ENCODE peak calls at places on chromosomes 13 and 19, in eight cellular contexts. N is K562, R is suprapubic skin, L is tibial nerve, O is heart left ventricle, Z is breast epithelium, H is stomach, M is Peyer's patch. F is an unnamed sample. For H3K36me3, the result is how much of the 10 kb centered on the place peaks cover.

GRCh38 chr13:30690282-30691188 is 44.8 kb upstream of the ALOX5AP start:
- DNase-seq in N (no peak), M (peak), Z (no peak), L (peak), R (peak), O (peak), H (peak), F (peak)

GRCh38 chr13:109586509-109587346 is 199.7 kb downstream of the IRS2 start:
- DNase-seq in Z (no peak), O (no peak), R (no peak), N (no peak), M (peak), H (peak), L (no peak), F (no peak)

GRCh38 chr19:54231077-54231931 is 8.5 kb upstream of the LILRB3 start:
- DNase-seq in R (peak), O (peak), L (peak), N (peak), M (peak), Z (peak), H (peak), F (peak)

GRCh38 chr19:55647732-55648656 is at the start of gene CCDC106:
- DNase-seq in R (peak), H (peak), M (peak), L (no peak), N (peak), O (peak), Z (no peak), F (peak)

GRCh38 chr19:2166741-2167738 is 3.3 kb downstream of the DOT1L start:
- DNase-seq in M (peak), Z (peak), O (peak), H (peak), N (peak), L (peak), R (peak), F (peak)

GRCh38 chr13:87736849-87737400 is 65.8 kb downstream of the SLITRK5 start:
- DNase-seq in H (no peak), M (no peak), O (no peak), N (no peak), Z (no peak), R (no peak), L (no peak), F (no peak)

GRCh38 chr19:34323433-34324204 is 41.4 kb upstream of the GPI start:
- DNase-seq in M (peak), Z (no peak), O (no peak), N (no peak), R (no peak), H (no peak), L (no peak), F (no peak)

GRCh38 chr19:18842166-18842565 is 10.4 kb downstream of the UPF1 start:
- DNase-seq in M (no peak), L (no peak), R (no peak), N (no peak), O (no peak), Z (no peak), H (no peak), F (no peak)

GRCh38 chr13:50892162-50892944 is 17.2 kb upstream of the RNASEH2B start:
- DNase-seq in H (no peak), N (no peak), Z (no peak), M (no peak), O (no peak), R (no peak), L (no peak), F (no peak)

GRCh38 chr19:23309926-23310325 is 59.7 kb upstream of the ZNF724 start:
- DNase-seq in O (no peak), N (no peak), Z (no peak), L (no peak), H (no peak), M (no peak), R (no peak), F (no peak)

GRCh38 chr19:10653482-10653731 is 739 bp upstream of the ILF3 start:
- DNase-seq in Z (no peak), M (no peak), R (no peak), H (no peak), O (no peak), N (no peak), L (no peak), F (no peak)

GRCh38 chr13:49926019-49926418 is 10.1 kb downstream of the SPRYD7 start:
- DNase-seq in L (no peak), Z (no peak), H (no peak), R (no peak), N (no peak), O (no peak), M (no peak), F (no peak)

GRCh38 chr13:43686557-43686956 is 100.2 kb downstream of the ENOX1 start:
- DNase-seq in M (no peak), O (peak), Z (no peak), R (peak), N (no peak), L (no peak), H (no peak), F (no peak)

GRCh38 chr19:1154731-1155351 is 19.2 kb downstream of the SBNO2 start:
- DNase-seq in N (no peak), M (peak), H (peak), O (peak), R (peak), L (peak), Z (peak), F (peak)

GRCh38 chr13:107650081-107650701 is 565.1 kb downstream of the LIG4 start:
- DNase-seq in M (peak), Z (no peak), L (peak), N (peak), O (peak), H (peak), R (no peak), F (no peak)

GRCh38 chr19:47228937-47229673 is 1.9 kb downstream of the BBC3 start:
- DNase-seq in O (no peak), H (no peak), L (no peak), R (no peak), N (peak), Z (no peak), M (no peak), F (no peak)

GRCh38 chr13:91699863-91700262 is 301.4 kb downstream of the GPC5 start:
- DNase-seq in L (no peak), M (no peak), H (no peak), N (no peak), Z (no peak), O (no peak), R (no peak), F (no peak)

GRCh38 chr19:8017808-8018207 is 12.4 kb upstream of the ELAVL1 start:
- DNase-seq in Z (no peak), R (no peak), N (peak), L (no peak), O (no peak), H (no peak), M (peak), F (no peak)

GRCh38 chr19:29673451-29674371 is 8.4 kb downstream of the PLEKHF1 start:
- DNase-seq in N (no peak), M (no peak), R (no peak), L (no peak), Z (peak), O (peak), H (no peak), F (no peak)

GRCh38 chr13:100645382-100645781 is 29.2 kb downstream of the TMTC4 start:
- DNase-seq in R (no peak), H (no peak), O (no peak), Z (no peak), N (no peak), M (no peak), L (no peak), F (no peak)

GRCh38 chr13:27355894-27356293 is 68.5 kb upstream of the GTF3A start:
- DNase-seq in L (no peak), H (no peak), Z (no peak), M (no peak), O (peak), R (no peak), N (no peak), F (no peak)

GRCh38 chr19:54608792-54609191 is 15.4 kb downstream of the LILRA1 start:
- DNase-seq in R (no peak), Z (no peak), M (no peak), O (no peak), N (no peak), H (peak), L (no peak), F (no peak)

GRCh38 chr13:78334059-78334458 is 269.3 kb downstream of the POU4F1 start:
- DNase-seq in O (no peak), M (no peak), R (no peak), N (no peak), L (no peak), Z (no peak), H (no peak), F (no peak)

GRCh38 chr19:6712231-6712630 is 8.2 kb downstream of the C3 start:
- DNase-seq in L (no peak), O (no peak), H (no peak), N (no peak), M (no peak), R (no peak), Z (no peak), F (no peak)

GRCh38 chr13:107864543-107865460 is 350.5 kb downstream of the LIG4 start:
- DNase-seq in H (no peak), Z (no peak), O (no peak), N (peak), L (no peak), R (no peak), M (no peak), F (no peak)

GRCh38 chr13:49936943-49937273 is 768 bp upstream of the SPRYD7 start:
- DNase-seq in N (no peak), M (no peak), R (peak), Z (no peak), O (no peak), L (no peak), H (no peak), F (no peak)

GRCh38 chr13:36850790-36851438 is 31.9 kb downstream of the RFXAP start:
- DNase-seq in Z (no peak), M (no peak), H (no peak), N (no peak), O (no peak), R (no peak), L (no peak), F (no peak)

GRCh38 chr13:50459046-50459445 is 384.4 kb downstream of the DLEU7 start:
- DNase-seq in L (no peak), M (no peak), N (no peak), H (no peak), Z (no peak), O (no peak), R (no peak), F (no peak)

GRCh38 chr19:48946789-48947542 is 7.7 kb upstream of the BAX start:
- DNase-seq in L (no peak), O (no peak), R (no peak), Z (no peak), H (no peak), N (no peak), M (no peak), F (no peak)

GRCh38 chr13:40389081-40389641 is 277.3 kb downstream of the FOXO1 start:
- DNase-seq in M (no peak), N (no peak), O (no peak), Z (no peak), R (no peak), L (no peak), H (no peak), F (no peak)
- H3K4me3 ChIP-seq in M (peak), N (no peak), O (no peak), Z (no peak), R (no peak), L (no peak), H (no peak), F (no peak)

GRCh38 chr19:28469544-28469943 is 743.4 kb downstream of the UQCRFS1 start:
- DNase-seq in M (no peak), O (no peak), R (no peak), L (no peak), H (no peak), N (no peak), Z (no peak), F (no peak)

GRCh38 chr19:28472111-28472510 is 740.8 kb downstream of the UQCRFS1 start:
- DNase-seq in N (no peak), M (no peak), Z (no peak), O (no peak), R (no peak), H (no peak), L (no peak), F (no peak)

GRCh38 chr19:28466107-28467045 is 746.6 kb downstream of the UQCRFS1 start:
- DNase-seq in H (peak), R (no peak), Z (no peak), L (peak), M (no peak), O (peak), N (peak), F (peak)

GRCh38 chr19:28465317-28466086 is 747.4 kb downstream of the UQCRFS1 start:
- DNase-seq in N (no peak), H (no peak), R (no peak), M (no peak), Z (no peak), L (no peak), O (no peak), F (no peak)

GRCh38 chr19:28468701-28469459 is 744.1 kb downstream of the UQCRFS1 start:
- DNase-seq in O (no peak), N (no peak), M (peak), R (no peak), H (no peak), L (no peak), Z (no peak), F (no peak)
- TF ChIP-seq POLR2A in O (no peak), N (no peak), M (no peak), R (no peak), H (no peak), L (no peak), Z (no peak), F (no peak)

GRCh38 chr13:45628094-45628493 is 12.6 kb upstream of the ERICH6B start:
- DNase-seq in H (no peak), N (no peak), M (no peak), R (no peak), O (no peak), L (no peak), Z (no peak), F (no peak)
- H3K36me3 ChIP-seq in H (under half), N (under half), M (under half), R (under half), O (under half), L (under half), Z (under half), F (under half)

DNA sequence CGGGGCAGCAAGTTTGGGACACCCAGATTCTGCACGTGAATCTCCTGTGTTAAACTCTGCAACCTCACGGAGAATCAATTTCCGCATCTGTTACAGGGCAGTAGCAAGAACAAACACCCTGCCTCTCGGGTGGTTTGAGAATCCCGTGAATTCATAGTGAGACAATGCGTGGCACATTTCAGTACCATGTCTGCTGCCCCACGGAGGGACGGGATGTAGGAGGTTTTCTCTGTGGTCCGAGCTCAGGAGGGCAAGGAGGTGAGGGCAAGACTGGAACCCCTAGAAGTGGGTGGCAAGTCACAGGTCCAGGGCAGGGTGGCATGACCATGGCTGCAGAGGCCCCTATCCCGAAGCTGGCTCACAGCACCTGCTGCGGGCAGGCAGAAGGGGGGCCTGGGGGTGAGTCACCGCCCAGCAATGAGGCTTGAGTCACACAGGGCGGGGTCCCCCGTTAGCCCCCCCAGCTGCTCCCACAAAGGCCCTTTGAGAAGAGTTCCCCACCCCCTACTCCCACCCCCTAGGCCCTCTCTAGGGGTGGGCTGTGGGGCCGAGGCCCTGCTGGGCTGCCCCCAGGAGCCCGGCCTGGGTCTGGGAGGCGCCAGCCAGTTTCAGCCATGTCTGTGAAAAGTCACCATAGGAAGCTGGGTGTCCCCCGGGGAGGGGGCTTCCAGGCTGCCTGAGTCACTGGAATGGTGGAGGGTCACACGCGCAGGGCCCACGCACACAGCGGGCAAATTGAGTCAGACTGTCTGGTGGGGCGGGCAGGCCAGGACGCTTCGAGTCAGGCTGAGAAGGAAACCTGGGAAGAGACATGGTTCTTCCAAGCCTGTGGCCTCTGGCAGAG is 25.8 kb upstream of the NANOS3 start:
- DNase-seq in L (peak), N (peak), Z (peak), M (peak), O (peak), H (peak), R (peak), F (peak)
- H3K4me3 ChIP-seq in L (peak), N (peak), Z (peak), M (peak), O (peak), H (peak), R (peak), F (peak)

GRCh38 chr19:40441719-40442253 is 2.3 kb downstream of the SERTAD3 start:
- DNase-seq in O (no peak), R (no peak), L (no peak), Z (no peak), H (no peak), M (no peak), N (no peak), F (no peak)

GRCh38 chr19:40444181-40445005 is at the start of gene SERTAD3:
- DNase-seq in O (peak), L (peak), M (peak), R (peak), H (peak), N (peak), Z (peak), F (peak)

GRCh38 chr19:40442328-40443130 is 1.6 kb downstream of the SERTAD3 start:
- DNase-seq in Z (no peak), N (no peak), H (no peak), M (no peak), L (no peak), O (no peak), R (no peak), F (no peak)

GRCh38 chr19:40443930-40444180 is 280 bp downstream of the SERTAD3 start:
- DNase-seq in N (no peak), L (no peak), R (no peak), Z (no peak), M (no peak), H (no peak), O (no peak), F (no peak)

GRCh38 chr19:40443131-40443929 is 805 bp downstream of the SERTAD3 start:
- DNase-seq in O (peak), M (peak), Z (peak), L (peak), R (peak), H (peak), N (peak), F (peak)
- TF ChIP-seq POLR2A in O (no peak), M (peak), Z (no peak), L (peak), R (no peak), H (no peak), N (no peak), F (peak)

GRCh38 chr13:113184568-113185440 is 23.7 kb downstream of the PCID2 start:
- DNase-seq in H (no peak), N (no peak), Z (no peak), M (no peak), R (no peak), O (no peak), L (no peak), F (no peak)
- H3K36me3 ChIP-seq in H (half or more), N (half or more), Z (under half), M (half or more), R (half or more), O (half or more), L (under half), F (under half)

GRCh38 chr19:42068756-42069571 is 1.0 kb downstream of the GRIK5 start:
- DNase-seq in O (no peak), M (no peak), R (no peak), L (no peak), Z (no peak), N (peak), H (no peak), F (no peak)
- H3K4me3 ChIP-seq in O (peak), M (no peak), R (peak), L (peak), Z (peak), N (no peak), H (peak), F (peak)

F was measured in prostate gland.